ENCODE peak calls at places on chromosomes 5 and 9, in six cellular contexts. One of them, this sample, is unnamed.

GRCh38 chr5:52837068-52837467 is 49.4 kb downstream of the ITGA1 start:
- DNase-seq in GM23248: peak; percentile 19
- DNase-seq in OCI-LY7: no peak
- DNase-seq in fibroblast of lung: peak; percentile 52
- DNase-seq in SK-N-SH: no peak
- DNase-seq in astrocyte: peak; percentile 64
- DNase-seq in this sample: no peak

GRCh38 chr5:113022661-113023060 is 46.1 kb downstream of the DCP2 start:
- DNase-seq in GM23248: no peak
- DNase-seq in SK-N-SH: no peak
- DNase-seq in fibroblast of lung: no peak
- DNase-seq in OCI-LY7: peak; percentile 73
- DNase-seq in astrocyte: peak; percentile 59
- DNase-seq in this sample: no peak

GRCh38 chr9:128203842-128204551 is 818 bp downstream of the DNM1 start:
- DNase-seq in GM23248: peak; percentile 71
- DNase-seq in astrocyte: no peak
- DNase-seq in SK-N-SH: peak; percentile 86
- DNase-seq in OCI-LY7: no peak
- DNase-seq in fibroblast of lung: peak; percentile 26
- DNase-seq in this sample: no peak

GRCh38 chr9:4397917-4398316 is 92.4 kb upstream of the SLC1A1 start:
- DNase-seq in astrocyte: peak; percentile 83
- DNase-seq in OCI-LY7: no peak
- DNase-seq in GM23248: peak; percentile 81
- DNase-seq in fibroblast of lung: no peak
- DNase-seq in SK-N-SH: no peak
- DNase-seq in this sample: no peak

GRCh38 chr9:108634164-108634563 is 221.6 kb downstream of the ACTL7B start:
- DNase-seq in SK-N-SH: no peak
- DNase-seq in fibroblast of lung: peak; percentile 19
- DNase-seq in GM23248: peak; percentile 83
- DNase-seq in OCI-LY7: no peak
- DNase-seq in astrocyte: no peak
- DNase-seq in this sample: no peak

GRCh38 chr9:111910428-111910827 is 13.8 kb downstream of the UGCG start:
- DNase-seq in astrocyte: no peak
- DNase-seq in GM23248: no peak
- DNase-seq in SK-N-SH: no peak
- DNase-seq in OCI-LY7: no peak
- DNase-seq in fibroblast of lung: no peak
- DNase-seq in this sample: no peak

GRCh38 chr9:38311382-38312270 is 80.9 kb upstream of the ALDH1B1 start:
- DNase-seq in astrocyte: peak; percentile 7
- DNase-seq in OCI-LY7: no peak
- DNase-seq in fibroblast of lung: no peak
- DNase-seq in GM23248: no peak
- DNase-seq in SK-N-SH: no peak
- DNase-seq in this sample: no peak

GRCh38 chr5:139148986-139149385 is 49.2 kb downstream of the SIL1 start:
- DNase-seq in fibroblast of lung: no peak
- DNase-seq in GM23248: no peak
- DNase-seq in astrocyte: no peak
- DNase-seq in OCI-LY7: no peak
- DNase-seq in SK-N-SH: no peak
- DNase-seq in this sample: no peak

GRCh38 chr5:177489119-177489716 is 8.2 kb downstream of the PDLIM7 start:
- DNase-seq in astrocyte: no peak
- DNase-seq in SK-N-SH: peak; percentile 56
- DNase-seq in fibroblast of lung: no peak
- DNase-seq in GM23248: no peak
- DNase-seq in OCI-LY7: peak; percentile 69
- DNase-seq in this sample: peak; percentile 86

GRCh38 chr5:124806026-124806856 is 59.8 kb upstream of the ZNF608 start:
- DNase-seq in astrocyte: peak; percentile 76
- DNase-seq in GM23248: peak; percentile 44
- DNase-seq in SK-N-SH: peak; percentile 78
- DNase-seq in fibroblast of lung: peak; percentile 80
- DNase-seq in OCI-LY7: no peak
- DNase-seq in this sample: no peak

GRCh38 chr9:70044450-70045307 is 1.0 kb downstream of the MAMDC2 start:
- DNase-seq in fibroblast of lung: peak; percentile 49
- DNase-seq in astrocyte: peak; percentile 52
- DNase-seq in SK-N-SH: no peak
- DNase-seq in OCI-LY7: no peak
- DNase-seq in GM23248: peak; percentile 76
- DNase-seq in this sample: no peak

GRCh38 chr5:122091942-122092600 is 14.0 kb upstream of the LOX start:
- DNase-seq in astrocyte: peak; percentile 81
- DNase-seq in GM23248: peak; percentile 81
- DNase-seq in SK-N-SH: no peak
- DNase-seq in fibroblast of lung: peak; percentile 65
- DNase-seq in OCI-LY7: no peak
- DNase-seq in this sample: no peak

GRCh38 chr5:139458580-139459407 is 3.7 kb downstream of the ECSCR start:
- DNase-seq in SK-N-SH: no peak
- DNase-seq in astrocyte: peak; percentile 86
- DNase-seq in OCI-LY7: peak; percentile 24
- DNase-seq in GM23248: peak; percentile 94
- DNase-seq in fibroblast of lung: peak; percentile 51
- DNase-seq in this sample: no peak

GRCh38 chr5:112691758-112692157 is 45.9 kb upstream of the APC start:
- DNase-seq in fibroblast of lung: peak; percentile 59
- DNase-seq in GM23248: no peak
- DNase-seq in SK-N-SH: peak; percentile 16
- DNase-seq in OCI-LY7: peak; percentile 71
- DNase-seq in astrocyte: no peak
- DNase-seq in this sample: peak; percentile 85

GRCh38 chr5:65840071-65840470 is 86.3 kb upstream of the ERBIN start:
- DNase-seq in fibroblast of lung: no peak
- DNase-seq in GM23248: no peak
- DNase-seq in astrocyte: no peak
- DNase-seq in OCI-LY7: no peak
- DNase-seq in SK-N-SH: no peak
- DNase-seq in this sample: no peak

GRCh38 chr9:120524852-120525251 is 55.1 kb downstream of the CDK5RAP2 start:
- DNase-seq in OCI-LY7: no peak
- DNase-seq in SK-N-SH: no peak
- DNase-seq in fibroblast of lung: no peak
- DNase-seq in astrocyte: no peak
- DNase-seq in GM23248: no peak
- DNase-seq in this sample: no peak

GRCh38 chr5:71586052-71586940 is 844 bp upstream of the MCCC2 start:
- DNase-seq in fibroblast of lung: peak; percentile 39
- DNase-seq in SK-N-SH: peak; percentile 73
- DNase-seq in OCI-LY7: peak; percentile 47
- DNase-seq in GM23248: no peak
- DNase-seq in astrocyte: no peak
- DNase-seq in this sample: peak; percentile 80

DNA sequence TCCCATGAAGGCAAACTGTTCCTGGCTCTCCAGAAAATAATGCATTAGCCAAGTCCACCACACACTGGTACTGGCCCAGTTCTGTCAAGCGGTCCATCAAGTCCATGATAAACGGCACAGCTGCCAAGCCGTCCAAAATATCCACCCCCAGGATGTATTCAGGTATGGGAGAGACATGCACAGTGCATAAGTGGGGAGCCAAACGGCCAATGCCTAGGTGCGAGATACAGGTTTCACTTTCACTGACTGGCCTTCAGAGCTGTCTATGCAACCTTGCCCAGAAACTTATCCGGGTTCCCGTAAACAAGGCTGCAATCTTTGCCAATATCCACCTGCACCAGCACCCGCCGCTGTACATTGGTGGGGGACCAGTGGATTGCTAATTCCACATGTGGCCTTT is 795.8 kb downstream of the EFNA5 start:
- DNase-seq in astrocyte: no peak
- DNase-seq in SK-N-SH: no peak
- DNase-seq in GM23248: no peak
- DNase-seq in OCI-LY7: no peak
- DNase-seq in fibroblast of lung: no peak
- DNase-seq in this sample: no peak
- H3K4me2 ChIP-seq in astrocyte: no peak overlapping the region
- H3K4me2 ChIP-seq in SK-N-SH: no peak overlapping the region
- H3K4me2 ChIP-seq in GM23248: no peak overlapping the region
- H3K4me2 ChIP-seq in OCI-LY7: no peak overlapping the region
- H3K4me2 ChIP-seq in fibroblast of lung: no peak overlapping the region
- H3K4me2 ChIP-seq in this sample: no peak overlapping the region

DNA sequence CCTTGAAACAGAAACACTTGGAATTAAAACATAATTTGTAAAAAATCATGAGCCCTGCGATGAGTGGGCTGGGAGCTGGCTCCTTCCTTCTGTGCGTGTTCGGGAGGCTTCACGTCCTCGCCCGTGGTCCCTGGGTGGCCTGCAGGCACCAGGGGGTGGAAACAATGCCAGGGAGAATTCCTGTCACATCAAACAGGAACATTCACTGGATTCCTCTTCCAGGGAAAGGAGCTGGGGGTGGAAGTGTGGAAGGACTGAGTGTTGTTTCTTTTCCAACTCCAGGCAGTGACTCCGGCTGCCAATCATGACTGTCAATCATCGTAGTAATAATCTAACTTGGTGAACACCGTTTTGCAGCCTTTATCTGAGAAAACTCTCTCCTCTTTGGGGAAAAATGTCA is 10.3 kb downstream of the TOR1A start:
- DNase-seq in SK-N-SH: no peak
- DNase-seq in GM23248: no peak
- DNase-seq in OCI-LY7: no peak
- DNase-seq in astrocyte: no peak
- DNase-seq in fibroblast of lung: no peak
- DNase-seq in this sample: no peak
- H4K20me1 ChIP-seq in SK-N-SH: no peaks in the 10 kb centered on the region
- H4K20me1 ChIP-seq in GM23248: no peaks in the 10 kb centered on the region
- H4K20me1 ChIP-seq in OCI-LY7: no peaks in the 10 kb centered on the region
- H4K20me1 ChIP-seq in astrocyte: peaks cover 28% of the 10 kb centered on the region
- H4K20me1 ChIP-seq in fibroblast of lung: no peaks in the 10 kb centered on the region
- H4K20me1 ChIP-seq in this sample: peaks cover 20% of the 10 kb centered on the region

GRCh38 chr5:157186309-157187045 is 5.8 kb downstream of the ITK start:
- DNase-seq in OCI-LY7: no peak
- DNase-seq in GM23248: no peak
- DNase-seq in astrocyte: no peak
- DNase-seq in SK-N-SH: no peak
- DNase-seq in fibroblast of lung: no peak
- DNase-seq in this sample: no peak
- H3K4me2 ChIP-seq in OCI-LY7: no peak overlapping the region
- H3K4me2 ChIP-seq in GM23248: no peak overlapping the region
- H3K4me2 ChIP-seq in astrocyte: no peak overlapping the region
- H3K4me2 ChIP-seq in SK-N-SH: no peak overlapping the region
- H3K4me2 ChIP-seq in fibroblast of lung: no peak overlapping the region
- H3K4me2 ChIP-seq in this sample: no peak overlapping the region

GRCh38 chr5:134571703-134572405 is 46.4 kb downstream of the JADE2 start:
- DNase-seq in OCI-LY7: no peak
- DNase-seq in SK-N-SH: no peak
- DNase-seq in fibroblast of lung: no peak
- DNase-seq in GM23248: no peak
- DNase-seq in astrocyte: no peak
- DNase-seq in this sample: no peak
- H4K20me1 ChIP-seq in OCI-LY7: no peaks in the 10 kb centered on the region
- H4K20me1 ChIP-seq in SK-N-SH: no peaks in the 10 kb centered on the region
- H4K20me1 ChIP-seq in fibroblast of lung: no peaks in the 10 kb centered on the region
- H4K20me1 ChIP-seq in GM23248: no peaks in the 10 kb centered on the region
- H4K20me1 ChIP-seq in astrocyte: no peaks in the 10 kb centered on the region
- H4K20me1 ChIP-seq in this sample: peaks cover 13% of the 10 kb centered on the region

GRCh38 chr9:32265037-32265436 is 119.4 kb upstream of the ACO1 start:
- DNase-seq in OCI-LY7: no peak
- DNase-seq in GM23248: no peak
- DNase-seq in astrocyte: no peak
- DNase-seq in fibroblast of lung: no peak
- DNase-seq in SK-N-SH: no peak
- DNase-seq in this sample: no peak

GRCh38 chr9:32258482-32258881 is 126.0 kb upstream of the ACO1 start:
- DNase-seq in SK-N-SH: no peak
- DNase-seq in fibroblast of lung: no peak
- DNase-seq in GM23248: no peak
- DNase-seq in OCI-LY7: no peak
- DNase-seq in astrocyte: no peak
- DNase-seq in this sample: no peak

GRCh38 chr9:32260481-32260880 is 124.0 kb upstream of the ACO1 start:
- DNase-seq in OCI-LY7: no peak
- DNase-seq in SK-N-SH: no peak
- DNase-seq in astrocyte: no peak
- DNase-seq in GM23248: no peak
- DNase-seq in fibroblast of lung: no peak
- DNase-seq in this sample: no peak

DNA sequence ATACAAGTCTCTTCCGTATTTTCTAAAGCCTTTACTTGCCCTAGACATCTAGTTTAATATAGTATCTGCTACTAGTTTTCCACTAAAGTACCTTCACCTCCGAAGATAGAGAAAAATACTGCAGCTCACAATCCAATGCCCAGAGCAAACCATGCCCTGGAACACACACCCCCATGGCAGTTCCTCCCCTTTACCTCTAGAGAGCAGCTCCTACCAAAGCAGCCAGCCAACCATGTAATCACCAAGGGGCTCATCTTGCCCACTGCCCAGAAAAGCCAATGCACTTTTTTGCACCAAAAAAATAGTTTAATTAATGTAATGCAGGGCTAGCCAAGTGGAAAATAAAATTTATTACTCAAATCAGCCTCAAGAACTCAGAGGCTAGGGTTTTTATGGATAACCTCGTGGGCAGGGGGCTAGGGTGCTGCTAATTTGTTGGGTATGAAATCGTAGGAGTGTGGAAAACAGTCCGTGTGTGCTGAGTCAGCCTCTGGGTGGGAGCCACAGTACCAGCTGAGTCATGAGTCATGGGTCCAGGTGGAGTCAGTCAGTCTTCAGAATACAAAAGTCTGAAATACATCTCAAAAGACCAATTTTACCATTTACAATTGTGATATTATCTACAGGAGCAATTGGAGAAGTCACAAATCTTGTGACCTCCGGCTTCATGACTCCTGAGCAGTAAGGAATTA is 120.1 kb upstream of the ACO1 start:
- DNase-seq in astrocyte: peak; percentile 1
- DNase-seq in GM23248: peak; percentile 12
- DNase-seq in SK-N-SH: peak; percentile 11
- DNase-seq in fibroblast of lung: peak; percentile 1
- DNase-seq in OCI-LY7: peak; percentile 1
- DNase-seq in this sample: no peak
- H3K4me2 ChIP-seq in astrocyte: no peak overlapping the region
- H3K4me2 ChIP-seq in GM23248: no peak overlapping the region
- H3K4me2 ChIP-seq in SK-N-SH: no peak overlapping the region
- H3K4me2 ChIP-seq in fibroblast of lung: no peak overlapping the region
- H3K4me2 ChIP-seq in OCI-LY7: no peak overlapping the region
- H3K4me2 ChIP-seq in this sample: no peak overlapping the region

GRCh38 chr9:81656004-81656403 is 33.3 kb downstream of the TLE1 start:
- DNase-seq in SK-N-SH: no peak
- DNase-seq in GM23248: no peak
- DNase-seq in astrocyte: no peak
- DNase-seq in OCI-LY7: peak; percentile 66
- DNase-seq in fibroblast of lung: no peak
- DNase-seq in this sample: peak; percentile 79
- H4K20me1 ChIP-seq in SK-N-SH: peaks cover 5% of the 10 kb centered on the region
- H4K20me1 ChIP-seq in GM23248: no peaks in the 10 kb centered on the region
- H4K20me1 ChIP-seq in astrocyte: peaks cover 13% of the 10 kb centered on the region
- H4K20me1 ChIP-seq in OCI-LY7: no peaks in the 10 kb centered on the region
- H4K20me1 ChIP-seq in fibroblast of lung: no peaks in the 10 kb centered on the region
- H4K20me1 ChIP-seq in this sample: no peaks in the 10 kb centered on the region

This sample was measured in Karpas-422.